ENCODE peak calls at places on chromosomes 13 and 19, in ten cellular contexts. H, J, Z, N, P, E, U, A, O and Y are unnamed samples.

GRCh38 chr19:2523630-2524311 is 47.8 kb downstream of the GADD45B start:
- DNase-seq in H (no peak), J (no peak), Z (no peak), N (peak), P (peak), E (no peak), U (no peak), A (no peak), O (no peak), Y (no peak)

GRCh38 chr13:110921209-110921608 is 6.3 kb upstream of the ANKRD10 start:
- DNase-seq in H (no peak), J (no peak), Z (no peak), N (no peak), P (no peak), E (no peak), U (no peak), A (no peak), O (no peak), Y (no peak)

GRCh38 chr13:36420437-36420891 is 11.8 kb upstream of the CCNA1 start:
- DNase-seq in H (peak), J (peak), Z (peak), N (peak), P (peak), E (peak), U (peak), A (peak), O (peak), Y (peak)

GRCh38 chr13:111363591-111363990 is 43.1 kb downstream of the TEX29 start:
- DNase-seq in H (no peak), J (no peak), Z (no peak), N (no peak), P (no peak), E (no peak), U (no peak), A (peak), O (no peak), Y (no peak)

GRCh38 chr19:6221220-6221877 is 58.4 kb downstream of the MLLT1 start:
- DNase-seq in H (no peak), J (no peak), Z (no peak), N (no peak), P (no peak), E (no peak), U (no peak), A (no peak), O (no peak), Y (no peak)

GRCh38 chr19:55579766-55580621 is 654 bp downstream of the ZNF579 start:
- DNase-seq in H (no peak), J (no peak), Z (peak), N (peak), P (peak), E (peak), U (no peak), A (peak), O (no peak), Y (no peak)

GRCh38 chr13:45238945-45239795 is 38.3 kb upstream of the KCTD4 start:
- DNase-seq in H (no peak), J (no peak), Z (no peak), N (peak), P (peak), E (no peak), U (no peak), A (no peak), O (peak), Y (no peak)

GRCh38 chr13:40508112-40508511 is 158.3 kb downstream of the FOXO1 start:
- DNase-seq in H (no peak), J (no peak), Z (no peak), N (peak), P (peak), E (no peak), U (no peak), A (no peak), O (no peak), Y (no peak)

GRCh38 chr13:32305646-32306045 is 9.5 kb downstream of the ZAR1L start:
- DNase-seq in H (no peak), J (no peak), Z (no peak), N (no peak), P (no peak), E (no peak), U (no peak), A (no peak), O (no peak), Y (no peak)

GRCh38 chr13:24071423-24072075 is 89.0 kb upstream of the SPATA13 start:
- DNase-seq in H (no peak), J (no peak), Z (no peak), N (peak), P (peak), E (no peak), U (no peak), A (no peak), O (peak), Y (no peak)

GRCh38 chr19:40237791-40238190 is 11.3 kb upstream of the CCNP start:
- DNase-seq in H (no peak), J (no peak), Z (no peak), N (no peak), P (no peak), E (peak), U (no peak), A (no peak), O (no peak), Y (no peak)

GRCh38 chr19:30338066-30338465 is 34.1 kb upstream of the ZNF536 start:
- DNase-seq in H (no peak), J (no peak), Z (no peak), N (no peak), P (no peak), E (no peak), U (no peak), A (no peak), O (no peak), Y (no peak)

GRCh38 chr19:39237200-39238184 is 7.3 kb downstream of the IFNL3 start:
- DNase-seq in H (peak), J (no peak), Z (peak), N (peak), P (no peak), E (no peak), U (peak), A (no peak), O (peak), Y (peak)

GRCh38 chr19:48628486-48629296 is 8.5 kb downstream of the DBP start:
- DNase-seq in H (no peak), J (no peak), Z (no peak), N (no peak), P (no peak), E (peak), U (no peak), A (no peak), O (no peak), Y (no peak)

GRCh38 chr13:51832471-51833152 is 12.4 kb downstream of the TMEM272 start:
- DNase-seq in H (no peak), J (no peak), Z (peak), N (peak), P (no peak), E (no peak), U (no peak), A (no peak), O (peak), Y (no peak)